ENCODE peak calls at places on chromosomes 7 and 10, in four cellular contexts. T, W, I and S are unnamed samples.

GRCh38 chr7:30965372-30965771 is 1.6 kb downstream of the GHRHR start:
- DNase-seq in T (no peak), I (no peak), W (no peak), S (no peak)

GRCh38 chr10:27330074-27330473 is 89.5 kb upstream of the ACBD5 start:
- DNase-seq in W (no peak), I (no peak), T (no peak), S (no peak)

GRCh38 chr7:19105546-19105945 is 11.9 kb downstream of the TWIST1 start:
- DNase-seq in I (no peak), W (no peak), T (no peak), S (no peak)

GRCh38 chr7:44461387-44461786 is 29.1 kb downstream of the NUDCD3 start:
- DNase-seq in T (peak; percentile 54), W (peak; percentile 35), I (no peak), S (peak; percentile 76)

GRCh38 chr10:6505300-6505699 is 74.8 kb downstream of the PRKCQ start:
- DNase-seq in T (no peak), I (no peak), W (no peak), S (no peak)

GRCh38 chr10:109166935-109167334 is 756.4 kb downstream of the XPNPEP1 start:
- DNase-seq in T (no peak), W (no peak), I (no peak), S (no peak)

GRCh38 chr7:64907641-64908326 is 4.7 kb downstream of the ZNF273 start:
- DNase-seq in T (no peak), W (no peak), I (no peak), S (no peak)

GRCh38 chr10:58892039-58892665 is 284.3 kb upstream of the PHYHIPL start:
- DNase-seq in W (no peak), I (no peak), T (no peak), S (no peak)

GRCh38 chr7:33250421-33250827 is 121.1 kb downstream of the BBS9 start:
- DNase-seq in I (no peak), T (no peak), W (no peak), S (no peak)

GRCh38 chr7:69871886-69872592 is 273.8 kb downstream of the AUTS2 start:
- DNase-seq in W (no peak), T (no peak), I (no peak), S (no peak)

GRCh38 chr10:109992485-109992884 is 15.3 kb upstream of the ADD3 start:
- DNase-seq in T (no peak), I (no peak), W (no peak), S (no peak)

GRCh38 chr10:96789571-96790108 is 42.5 kb upstream of the LCOR start:
- DNase-seq in T (no peak), W (no peak), I (no peak), S (no peak)

GRCh38 chr10:101670635-101671034 is 24.3 kb downstream of the FBXW4 start:
- DNase-seq in T (no peak), I (no peak), W (no peak), S (no peak)

GRCh38 chr7:72042855-72043254 is 369.3 kb downstream of the CALN1 start:
- DNase-seq in I (no peak), T (no peak), W (no peak), S (no peak)

GRCh38 chr7:7018290-7018689 is 164.1 kb upstream of the C1GALT1 start:
- DNase-seq in W (no peak), I (no peak), T (no peak), S (no peak)

GRCh38 chr10:58266826-58267712 is 625 bp downstream of the IPMK start:
- DNase-seq in T (peak; percentile 83), I (peak; percentile 49), W (peak; percentile 37), S (peak; percentile 58)

GRCh38 chr10:119502214-119502613 is 40.3 kb downstream of the RGS10 start:
- DNase-seq in W (no peak), I (peak; percentile 24), T (no peak), S (peak; percentile 93)

GRCh38 chr10:118036281-118036875 is 10.4 kb downstream of the RAB11FIP2 start:
- DNase-seq in I (no peak), W (no peak), T (no peak), S (no peak)

GRCh38 chr7:151439855-151440798 is at the start of gene CRYGN:
- DNase-seq in T (no peak), I (peak; percentile 55), W (no peak), S (no peak)

GRCh38 chr10:4812952-4813351 is 13.1 kb upstream of the AKR1E2 start:
- DNase-seq in W (peak; percentile 87), I (no peak), T (peak; percentile 93), S (no peak)

GRCh38 chr10:124347956-124348355 is 70.8 kb downstream of the OAT start:
- DNase-seq in W (no peak), I (no peak), T (no peak), S (no peak)
- TF ChIP-seq CTCF in W (no peak), I (no peak), T (no peak), S (no peak)

GRCh38 chr10:31322647-31323046 is 3.6 kb downstream of the ZEB1 start:
- DNase-seq in I (no peak), W (no peak), T (no peak), S (peak; percentile 13)
- TF ChIP-seq CTCF in I (no peak), W (no peak), T (no peak), S (peak; percentile 36)

GRCh38 chr7:138645284-138645683 is 55.9 kb downstream of the SVOPL start:
- DNase-seq in I (no peak), W (no peak), T (no peak), S (no peak)
- TF ChIP-seq CTCF in I (no peak), W (no peak), T (no peak), S (no peak)

GRCh38 chr7:158740657-158741293 is 36.2 kb upstream of the NCAPG2 start:
- DNase-seq in I (no peak), W (peak; percentile 58), T (peak; percentile 80), S (no peak)
- TF ChIP-seq CTCF in I (no peak), W (no peak), T (no peak), S (no peak)

GRCh38 chr7:75971309-75971960 is 23.0 kb downstream of the TMEM120A start:
- DNase-seq in I (no peak), W (no peak), T (no peak), S (no peak)

GRCh38 chr7:75969182-75969581 is 25.2 kb downstream of the TMEM120A start:
- DNase-seq in W (no peak), I (no peak), T (no peak), S (no peak)

GRCh38 chr7:75969704-75970498 is 24.5 kb downstream of the TMEM120A start:
- DNase-seq in T (no peak), I (no peak), W (no peak), S (no peak)

GRCh38 chr7:75968561-75969001 is 25.8 kb downstream of the TMEM120A start:
- DNase-seq in W (no peak), T (no peak), I (no peak), S (no peak)

GRCh38 chr7:75971961-75972763 is 22.2 kb downstream of the TMEM120A start:
- DNase-seq in W (no peak), T (peak; percentile 14), I (peak; percentile 35), S (no peak)
- TF ChIP-seq CTCF in W (no peak), T (no peak), I (peak; percentile 20), S (no peak)

DNA sequence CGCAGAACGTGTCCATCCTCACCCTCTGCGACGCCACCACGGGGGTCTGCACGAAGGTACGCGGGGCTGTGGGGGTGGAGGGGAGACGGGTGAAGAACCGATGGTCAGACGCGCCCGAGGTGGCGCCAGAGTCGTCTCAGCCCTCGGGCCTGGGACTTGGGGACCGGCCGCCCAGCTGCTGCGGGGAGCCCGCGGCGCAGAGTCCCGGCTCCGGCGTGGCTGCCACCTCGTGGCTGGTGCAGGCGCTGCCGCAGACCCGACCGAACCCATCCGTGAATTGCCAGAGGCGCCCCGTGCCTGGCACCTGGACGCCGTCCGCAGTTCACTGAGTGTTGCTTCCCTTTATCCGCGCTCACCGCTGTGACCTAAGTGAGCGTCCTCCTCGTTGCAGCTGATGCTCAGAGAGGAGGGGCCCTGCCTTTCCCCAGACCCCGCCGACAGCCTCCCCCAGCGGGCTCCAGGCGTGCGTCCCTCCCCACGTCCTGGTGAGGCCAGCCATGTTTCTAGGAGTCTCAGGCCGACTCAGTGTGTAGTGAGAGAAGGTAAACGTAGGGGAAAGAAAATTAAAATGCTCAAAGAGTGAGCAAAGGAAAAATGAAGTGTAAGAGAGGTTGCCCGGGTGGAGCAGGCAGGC is 208.7 kb downstream of the PAXIP1 start:
- DNase-seq in T (no peak), W (no peak), I (peak; percentile 79), S (peak; percentile 42)
- TF ChIP-seq CTCF in T (no peak), W (no peak), I (peak; percentile 57), S (peak; percentile 26)

GRCh38 chr7:37853468-37853867 is 5.1 kb downstream of the NME8 start:
- DNase-seq in W (no peak), T (peak; percentile 32), I (peak; percentile 10), S (peak; percentile 12)
- TF ChIP-seq CTCF in W (peak; percentile 9), T (peak; percentile 52), I (peak; percentile 36), S (peak; percentile 19)

DNA sequence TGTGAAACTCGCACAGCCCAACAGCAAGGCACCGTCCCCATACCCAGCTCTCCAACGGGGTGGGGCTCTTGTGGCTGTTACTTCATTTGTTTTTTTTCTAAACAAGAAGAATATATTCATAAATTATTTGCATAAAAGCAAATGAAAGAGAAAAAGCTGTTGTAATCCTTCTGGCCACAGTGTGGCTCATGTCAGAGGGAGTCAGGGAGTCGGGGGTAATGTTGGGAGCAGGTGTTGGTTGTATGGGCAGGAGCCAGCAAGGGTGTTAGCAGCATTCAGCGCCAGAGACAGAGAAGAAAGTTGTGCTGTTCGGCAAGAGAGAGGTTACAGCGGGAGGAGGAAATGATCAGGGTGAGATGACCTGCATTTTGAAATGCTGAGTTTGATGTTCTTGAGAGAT is 13.3 kb downstream of the PFKP start:
- DNase-seq in W (no peak), I (no peak), T (no peak), S (no peak)
- TF ChIP-seq CTCF in W (no peak), I (no peak), T (no peak), S (no peak)